ENCODE peak calls at places on chromosomes 5 and 9, in nine cellular contexts. T, D, J, Y, A, P, S, R and Z are unnamed samples.

GRCh38 chr9:71762900-71763653 is 5.2 kb downstream of the CEMIP2 start:
- DNase-seq in T (peak; percentile 84), D (no peak), J (no peak), Y (peak; percentile 18), A (no peak), P (peak; percentile 42), S (no peak), R (no peak), Z (no peak)

GRCh38 chr5:67511911-67512310 is 315.3 kb upstream of the CD180 start:
- DNase-seq in T (no peak), D (no peak), J (no peak), Y (no peak), A (no peak), P (no peak), S (no peak), R (no peak), Z (no peak)

GRCh38 chr5:169595172-169595820 is 11.7 kb downstream of the SPDL1 start:
- DNase-seq in T (no peak), D (no peak), J (no peak), Y (no peak), A (no peak), P (no peak), S (no peak), R (no peak), Z (no peak)

GRCh38 chr5:89457411-89458329 is 574.7 kb upstream of the MEF2C start:
- DNase-seq in T (no peak), D (no peak), J (no peak), Y (no peak), A (no peak), P (peak; percentile 78), S (no peak), R (no peak), Z (peak; percentile 57)

GRCh38 chr9:137316012-137316981 is 14.2 kb upstream of the NRARP start:
- DNase-seq in T (no peak), D (no peak), J (peak; percentile 7), Y (peak; percentile 69), A (peak; percentile 59), P (no peak), S (peak; percentile 82), R (peak; percentile 39), Z (peak; percentile 80)

GRCh38 chr9:90900130-90900529 is 98.5 kb downstream of the SYK start:
- DNase-seq in T (peak; percentile 18), D (no peak), J (no peak), Y (no peak), A (no peak), P (no peak), S (no peak), R (no peak), Z (no peak)

GRCh38 chr9:87119328-87119881 is 172.1 kb upstream of the GAS1 start:
- DNase-seq in T (peak; percentile 84), D (peak; percentile 42), J (no peak), Y (no peak), A (peak; percentile 74), P (peak; percentile 88), S (no peak), R (no peak), Z (peak; percentile 58)

GRCh38 chr5:5146530-5147160 is 6.5 kb downstream of the ADAMTS16 start:
- DNase-seq in T (no peak), D (no peak), J (no peak), Y (no peak), A (no peak), P (peak; percentile 44), S (no peak), R (no peak), Z (no peak)

GRCh38 chr9:20872340-20872977 is 159.0 kb downstream of the HACD4 start:
- DNase-seq in T (peak; percentile 93), D (no peak), J (no peak), Y (no peak), A (no peak), P (peak; percentile 92), S (no peak), R (no peak), Z (no peak)

GRCh38 chr5:427415-428087 is 15.4 kb upstream of the EXOC3 start:
- DNase-seq in T (no peak), D (no peak), J (no peak), Y (no peak), A (peak; percentile 18), P (no peak), S (peak; percentile 51), R (peak; percentile 2), Z (no peak)

GRCh38 chr5:1494780-1495524 is 28.8 kb downstream of the LPCAT1 start:
- DNase-seq in T (no peak), D (no peak), J (peak; percentile 48), Y (peak; percentile 36), A (peak; percentile 46), P (no peak), S (peak; percentile 79), R (no peak), Z (no peak)

GRCh38 chr5:176501333-176501732 is 35.9 kb downstream of the RNF44 start:
- DNase-seq in T (peak; percentile 92), D (no peak), J (no peak), Y (no peak), A (no peak), P (peak; percentile 43), S (no peak), R (no peak), Z (peak; percentile 42)

GRCh38 chr9:121277518-121278275 is 9.7 kb downstream of the GSN start:
- DNase-seq in T (peak; percentile 77), D (no peak), J (no peak), Y (no peak), A (no peak), P (peak; percentile 51), S (no peak), R (no peak), Z (no peak)

GRCh38 chr5:155905359-155905758 is 421.6 kb upstream of the SGCD start:
- DNase-seq in T (no peak), D (no peak), J (no peak), Y (no peak), A (no peak), P (no peak), S (no peak), R (no peak), Z (no peak)

GRCh38 chr5:14036514-14036913 is 92.0 kb upstream of the DNAH5 start:
- DNase-seq in T (peak; percentile 69), D (no peak), J (no peak), Y (no peak), A (no peak), P (peak; percentile 28), S (no peak), R (no peak), Z (peak; percentile 54)

GRCh38 chr9:128242828-128243485 is 32.9 kb downstream of the GOLGA2 start:
- DNase-seq in T (no peak), D (no peak), J (no peak), Y (no peak), A (no peak), P (peak; percentile 47), S (no peak), R (no peak), Z (no peak)

GRCh38 chr9:35954942-35955546 is 2.9 kb downstream of the OR2S2 start:
- DNase-seq in T (peak; percentile 90), D (peak; percentile 65), J (peak; percentile 43), Y (peak; percentile 71), A (peak; percentile 64), P (peak; percentile 91), S (no peak), R (peak; percentile 56), Z (peak; percentile 66)

GRCh38 chr5:172636279-172637050 is 4.6 kb upstream of the NEURL1B start:
- DNase-seq in T (no peak), D (no peak), J (no peak), Y (no peak), A (no peak), P (no peak), S (no peak), R (no peak), Z (no peak)

GRCh38 chr5:10866913-10867312 is 105.9 kb upstream of the DAP start:
- DNase-seq in T (peak; percentile 18), D (no peak), J (no peak), Y (no peak), A (no peak), P (peak; percentile 11), S (no peak), R (peak; percentile 37), Z (no peak)
- TF ChIP-seq CTCF in T (peak; percentile 40), D (no peak), J (no peak), Y (no peak), A (no peak), P (peak; percentile 25), S (no peak), R (peak; percentile 35), Z (no peak)

GRCh38 chr5:59354274-59354673 is 539.3 kb downstream of the PDE4D start:
- DNase-seq in T (peak; percentile 25), D (no peak), J (no peak), Y (no peak), A (no peak), P (no peak), S (no peak), R (no peak), Z (no peak)
- H3K27ac ChIP-seq in T (no peak overlapping the region), D (no peak overlapping the region), J (no peak overlapping the region), Y (no peak overlapping the region), A (no peak overlapping the region), P (no peak overlapping the region), S (no peak overlapping the region), R (no peak overlapping the region), Z (no peak overlapping the region)

GRCh38 chr9:119164716-119165115 is 204.5 kb downstream of the BRINP1 start:
- DNase-seq in T (no peak), D (no peak), J (no peak), Y (no peak), A (no peak), P (no peak), S (no peak), R (no peak), Z (no peak)

GRCh38 chr9:119167876-119168275 is 201.4 kb downstream of the BRINP1 start:
- DNase-seq in T (no peak), D (no peak), J (no peak), Y (no peak), A (no peak), P (no peak), S (no peak), R (no peak), Z (no peak)

DNA sequence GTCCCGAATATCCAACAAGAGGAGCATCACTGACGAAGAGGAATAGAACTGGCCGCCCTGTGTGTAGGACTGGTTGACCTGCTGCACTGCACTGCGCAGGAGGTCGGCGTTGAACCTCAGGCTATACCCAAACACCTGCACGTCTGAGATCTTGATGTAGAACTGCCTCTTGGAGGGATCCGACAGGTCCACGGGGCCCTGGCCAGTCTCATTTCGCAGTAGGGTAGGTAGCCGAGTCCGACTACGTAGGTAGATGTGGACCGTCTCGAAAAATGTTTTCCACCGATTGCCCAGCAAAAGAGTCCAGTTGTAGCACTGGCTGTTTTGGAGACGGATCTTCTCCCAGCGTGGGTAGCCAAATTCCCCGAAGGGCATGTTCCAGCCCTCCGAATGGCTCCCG is 202.0 kb downstream of the BRINP1 start:
- DNase-seq in T (no peak), D (no peak), J (no peak), Y (no peak), A (no peak), P (no peak), S (no peak), R (no peak), Z (no peak)
- TF ChIP-seq CTCF in T (no peak), D (no peak), J (no peak), Y (no peak), A (no peak), P (no peak), S (no peak), R (no peak), Z (no peak)

DNA sequence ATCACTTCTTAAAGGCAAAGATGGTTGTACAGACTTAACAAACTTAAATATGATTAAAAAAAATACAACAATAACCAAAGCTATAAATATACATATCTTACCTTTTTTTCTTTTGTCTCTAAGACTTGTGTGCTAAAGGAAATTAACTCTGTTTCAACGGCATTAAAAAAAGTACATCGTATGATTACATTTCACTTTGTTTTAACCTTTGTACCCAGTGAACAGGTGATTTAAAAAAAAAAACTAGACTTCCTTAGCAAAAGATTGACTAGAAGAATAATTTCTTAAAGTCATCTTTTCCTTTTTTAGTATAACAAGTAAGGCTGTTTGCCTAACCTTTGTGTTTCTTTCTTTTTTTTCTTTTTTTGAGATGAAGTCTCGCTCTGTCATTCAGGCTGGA is at the start of gene LRRC19:
- DNase-seq in T (no peak), D (no peak), J (no peak), Y (no peak), A (no peak), P (no peak), S (no peak), R (no peak), Z (no peak)
- H3K27ac ChIP-seq in T (no peak within 1 kb of the TSS), D (no peak within 1 kb of the TSS), J (no peak within 1 kb of the TSS), Y (peak within 1 kb of the TSS; percentile 81), A (no peak within 1 kb of the TSS), P (no peak within 1 kb of the TSS), S (no peak within 1 kb of the TSS), R (no peak within 1 kb of the TSS), Z (no peak within 1 kb of the TSS)